ENCODE peak calls at places on chromosome 16, in seven cellular contexts. G is HepG2, I is H1, N is HCT116, Y is SK-N-SH, E is K562, Z is GM12878. H is an unnamed sample.

GRCh38 chr16:53732296-53732929 is 28.5 kb downstream of the FTO start:
- DNase-seq in N (no peak), E (no peak), G (no peak), Z (no peak), Y (peak; percentile 61), I (no peak), H (peak; percentile 37)

GRCh38 chr16:82867425-82867824 is 240.7 kb downstream of the CDH13 start:
- DNase-seq in Y (no peak), Z (no peak), N (no peak), G (no peak), I (no peak), E (no peak), H (no peak)

GRCh38 chr16:55467898-55468297 is 11.1 kb upstream of the MMP2 start:
- DNase-seq in Y (no peak), I (no peak), N (no peak), G (no peak), Z (no peak), E (no peak), H (no peak)

GRCh38 chr16:88345943-88346560 is 36.7 kb upstream of the ZNF469 start:
- DNase-seq in Y (peak; percentile 22), N (no peak), I (no peak), Z (no peak), E (no peak), G (no peak), H (no peak)

GRCh38 chr16:75074920-75075687 is 41.5 kb downstream of the LDHD start:
- DNase-seq in E (peak; percentile 63), G (no peak), N (no peak), Z (peak; percentile 96), Y (no peak), I (no peak), H (no peak)

GRCh38 chr16:69514366-69514765 is 51.4 kb upstream of the NFAT5 start:
- DNase-seq in Y (no peak), I (no peak), N (no peak), E (no peak), Z (no peak), G (no peak), H (no peak)

GRCh38 chr16:66661210-66661560 is 35.4 kb downstream of the CMTM4 start:
- DNase-seq in N (no peak), Y (peak; percentile 37), E (no peak), I (no peak), G (no peak), Z (no peak), H (no peak)

GRCh38 chr16:1763521-1764511 is 7.5 kb downstream of the NME3 start:
- DNase-seq in Y (peak; percentile 75), Z (no peak), I (peak; percentile 92), G (no peak), E (peak; percentile 98), N (no peak), H (no peak)

GRCh38 chr16:88130016-88130415 is 178.8 kb downstream of the BANP start:
- DNase-seq in Z (no peak), Y (no peak), N (no peak), E (no peak), G (no peak), I (no peak), H (no peak)

GRCh38 chr16:90008708-90009145 is 10.5 kb downstream of the DBNDD1 start:
- DNase-seq in I (no peak), Z (no peak), Y (no peak), G (no peak), E (no peak), N (no peak), H (no peak)

GRCh38 chr16:11163761-11164261 is 92.2 kb downstream of the SOCS1 start:
- DNase-seq in N (no peak), G (no peak), Y (no peak), E (no peak), I (no peak), Z (no peak), H (no peak)

GRCh38 chr16:24939224-24939623 is 75.9 kb downstream of the ARHGAP17 start:
- DNase-seq in Z (no peak), E (no peak), G (no peak), I (no peak), N (no peak), Y (no peak), H (no peak)

GRCh38 chr16:22732315-22732840 is 81.6 kb upstream of the HS3ST2 start:
- DNase-seq in G (no peak), N (no peak), I (no peak), E (no peak), Y (no peak), Z (no peak), H (no peak)

GRCh38 chr16:23060458-23061320 is 88.6 kb downstream of the USP31 start:
- DNase-seq in N (peak; percentile 47), G (peak; percentile 89), Y (peak; percentile 75), Z (peak; percentile 7), I (peak; percentile 83), E (peak; percentile 75), H (peak; percentile 66)

GRCh38 chr16:73692861-73693260 is 603.8 kb upstream of the PSMD7 start:
- DNase-seq in Z (no peak), Y (no peak), E (no peak), N (no peak), G (no peak), I (no peak), H (no peak)

GRCh38 chr16:4011225-4011939 is 104.9 kb downstream of the ADCY9 start:
- DNase-seq in I (peak; percentile 72), E (no peak), N (no peak), G (no peak), Z (no peak), Y (no peak), H (no peak)

GRCh38 chr16:23174622-23175021 is 7.9 kb upstream of the SCNN1G start:
- DNase-seq in I (no peak), Z (no peak), G (no peak), Y (no peak), E (no peak), N (no peak), H (peak; percentile 28)

GRCh38 chr16:88303890-88304819 is 78.6 kb upstream of the ZNF469 start:
- DNase-seq in E (peak; percentile 35), Y (no peak), Z (no peak), I (no peak), G (peak; percentile 19), N (no peak), H (no peak)

GRCh38 chr16:11004351-11004750 is 60.0 kb downstream of the CLEC16A start:
- DNase-seq in E (no peak), Z (no peak), I (no peak), N (no peak), G (no peak), Y (no peak), H (no peak)

GRCh38 chr16:88382491-88383400 is at the start of gene ZNF469:
- DNase-seq in E (no peak), I (peak; percentile 76), Z (no peak), N (no peak), Y (peak; percentile 89), G (no peak), H (peak; percentile 68)

GRCh38 chr16:31265329-31266245 is 5.8 kb downstream of the ITGAM start:
- DNase-seq in Z (peak; percentile 79), E (peak; percentile 3), Y (no peak), I (peak; percentile 60), G (no peak), N (no peak), H (no peak)

GRCh38 chr16:17451835-17452234 is 18.9 kb downstream of the XYLT1 start:
- DNase-seq in N (no peak), E (no peak), Y (no peak), G (no peak), Z (no peak), I (no peak), H (no peak)

DNA sequence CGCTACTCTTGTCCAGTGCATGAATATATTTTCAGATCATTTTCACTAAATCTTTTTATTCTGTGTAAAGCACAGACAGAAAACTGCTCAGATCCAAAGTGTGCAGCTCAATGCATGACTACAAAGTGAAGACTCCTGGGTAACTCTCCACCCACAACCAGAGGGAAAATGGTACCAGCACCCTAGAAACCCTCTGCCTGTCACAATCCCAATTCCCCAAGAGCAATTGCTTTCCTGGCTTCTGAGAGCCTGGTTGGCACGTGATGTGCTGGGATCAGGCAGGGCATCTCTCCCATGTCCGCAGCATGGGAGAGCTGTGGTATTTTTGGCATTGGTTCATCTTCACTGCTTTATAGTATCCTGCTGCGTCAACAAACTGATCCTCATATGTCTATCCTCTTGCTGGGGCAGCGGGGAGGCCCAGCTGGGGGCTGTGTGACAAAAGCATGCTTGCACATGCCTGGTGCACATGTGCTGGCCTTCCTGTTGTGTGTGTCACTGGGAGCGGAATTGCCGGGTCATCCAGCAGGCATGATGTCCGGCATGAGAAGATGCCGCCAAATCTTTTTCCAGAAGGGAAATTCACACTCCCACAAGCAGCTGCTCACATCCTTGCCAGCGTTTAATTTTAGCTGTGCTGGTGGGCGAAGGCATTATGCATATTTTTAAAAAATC is 278.9 kb upstream of the FOXF1 start:
- DNase-seq in G (no peak), I (peak; percentile 23), N (no peak), Y (no peak), E (no peak), Z (no peak), H (no peak)
- TF ChIP-seq JUND in G (no peak), I (no peak), N (no peak), Y (no peak), E (no peak), Z (no peak), H (no peak)

DNA sequence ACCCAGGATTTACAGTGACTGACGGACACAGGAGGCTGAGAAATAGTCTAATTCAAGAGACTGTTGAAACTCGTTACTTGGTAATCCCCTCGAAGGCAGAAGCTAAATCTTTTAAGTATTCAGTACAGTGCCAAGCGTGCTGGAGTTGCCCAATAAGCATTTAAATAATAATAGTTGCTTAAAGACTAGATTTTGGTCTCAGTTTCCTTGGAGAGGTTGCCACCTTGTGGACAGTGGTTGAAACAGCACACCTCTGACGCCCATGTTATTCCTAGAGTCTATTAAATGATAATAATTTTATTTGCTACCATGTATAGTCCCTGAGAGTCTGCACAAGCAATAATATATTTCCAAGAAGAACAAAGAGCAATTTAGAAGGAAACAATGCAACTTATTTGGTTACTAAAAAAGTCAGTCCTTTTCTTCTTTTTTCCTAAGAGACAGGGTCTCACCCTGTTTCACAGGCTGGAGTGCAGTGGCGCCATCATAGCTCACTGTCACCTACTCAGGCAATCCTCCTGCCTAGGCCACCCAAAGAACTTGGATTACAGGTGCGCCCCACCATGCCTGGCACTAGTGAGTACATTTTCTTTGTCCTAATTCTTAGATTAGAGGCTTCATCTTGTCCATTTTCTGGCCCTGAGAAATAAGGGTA is 138.0 kb upstream of the NUDT7 start:
- DNase-seq in Z (no peak), N (peak; percentile 46), G (peak; percentile 44), Y (peak; percentile 55), E (peak; percentile 59), I (peak; percentile 59), H (peak; percentile 35)
- TF ChIP-seq JUND in Z (no peak), N (no peak), G (no peak), Y (no peak), E (no peak), I (no peak), H (no peak)

DNA sequence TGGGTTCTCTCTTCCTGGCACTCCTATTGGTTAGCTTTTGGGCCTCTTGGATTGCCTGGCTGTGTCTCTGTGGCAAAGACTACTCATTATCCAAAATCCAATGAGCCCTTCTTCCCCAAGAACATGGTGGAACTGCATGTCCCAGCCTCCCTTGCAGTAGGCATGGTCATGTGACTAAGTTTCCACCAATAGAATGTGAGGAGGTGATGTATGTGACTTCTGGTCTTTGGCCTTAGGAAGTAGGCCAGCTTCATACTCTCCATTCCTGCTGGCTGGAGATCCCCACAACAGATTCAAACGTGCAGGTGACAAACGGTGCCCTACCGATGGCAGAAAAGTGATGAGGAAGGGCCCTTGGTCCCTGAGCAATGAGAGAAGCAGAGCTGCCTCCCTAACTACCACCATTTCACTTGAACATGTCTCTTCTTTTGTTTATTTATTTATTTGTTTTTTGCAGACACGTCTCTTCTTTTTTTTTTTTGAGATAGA is 17.3 kb upstream of the SPN start:
- DNase-seq in N (peak; percentile 49), I (no peak), G (peak; percentile 89), E (peak; percentile 87), Y (peak; percentile 63), Z (peak; percentile 83), H (no peak)
- TF ChIP-seq JUND in N (no peak), I (no peak), G (no peak), E (peak; percentile 28), Y (no peak), Z (no peak), H (no peak)

GRCh38 chr16:12535535-12536411 is 267.9 kb downstream of the CPPED1 start:
- DNase-seq in E (peak; percentile 34), G (peak; percentile 42), I (peak; percentile 53), Y (no peak), N (no peak), Z (peak; percentile 97), H (no peak)
- TF ChIP-seq JUND in E (no peak), G (no peak), I (no peak), Y (no peak), N (no peak), Z (peak; percentile 78), H (no peak)

H was measured in T47D.